ENCODE peak calls at places on chromosome 19, in seven cellular contexts. N is psoas muscle, E is HepG2, A is A549, Q is heart left ventricle, L is right lobe of liver, H is thoracic aorta. P is an unnamed sample.

GRCh38 chr19:53671621-53672111 is 39.9 kb downstream of the DPRX start:
- DNase-seq in N (no peak), E (peak; percentile 28), A (no peak), Q (no peak), L (no peak), H (no peak), P (no peak)

GRCh38 chr19:4327252-4327876 is 11.3 kb downstream of the STAP2 start:
- DNase-seq in N (peak; percentile 90), E (no peak), A (no peak), Q (peak; percentile 61), L (peak; percentile 75), H (no peak), P (peak; percentile 85)

GRCh38 chr19:57708641-57709354 is at the start of gene ZNF154:
- DNase-seq in N (peak; percentile 61), E (no peak), A (no peak), Q (peak; percentile 61), L (no peak), H (no peak), P (peak; percentile 48)

GRCh38 chr19:2524840-2525723 is 49.2 kb downstream of the GADD45B start:
- DNase-seq in N (peak; percentile 81), E (peak; percentile 68), A (peak; percentile 74), Q (no peak), L (no peak), H (peak; percentile 61), P (no peak)

GRCh38 chr19:1855828-1856255 is 7.5 kb downstream of the KLF16 start:
- DNase-seq in N (no peak), E (no peak), A (no peak), Q (no peak), L (peak; percentile 60), H (no peak), P (no peak)

GRCh38 chr19:10219678-10220077 is 11.5 kb downstream of the S1PR2 start:
- DNase-seq in N (no peak), E (peak; percentile 79), A (no peak), Q (no peak), L (no peak), H (no peak), P (no peak)

GRCh38 chr19:45842198-45842597 is 20.7 kb downstream of the SYMPK start:
- DNase-seq in N (peak; percentile 35), E (no peak), A (no peak), Q (no peak), L (peak; percentile 16), H (no peak), P (no peak)

GRCh38 chr19:33394723-33395560 is 21.4 kb downstream of the CEBPG start:
- DNase-seq in N (peak; percentile 46), E (no peak), A (no peak), Q (no peak), L (no peak), H (no peak), P (peak; percentile 44)

GRCh38 chr19:17352608-17353280 is 15.4 kb downstream of the GTPBP3 start:
- DNase-seq in N (no peak), E (no peak), A (no peak), Q (no peak), L (no peak), H (no peak), P (no peak)

GRCh38 chr19:6032827-6033226 is 54.9 kb upstream of the RANBP3 start:
- DNase-seq in N (no peak), E (no peak), A (no peak), Q (no peak), L (no peak), H (no peak), P (peak; percentile 20)

GRCh38 chr19:1941146-1942077 is at the start of gene CSNK1G2:
- DNase-seq in N (no peak), E (no peak), A (no peak), Q (no peak), L (peak; percentile 70), H (no peak), P (peak; percentile 64)

GRCh38 chr19:38417544-38418506 is 8.2 kb downstream of the RASGRP4 start:
- DNase-seq in N (peak; percentile 80), E (no peak), A (peak; percentile 92), Q (peak; percentile 56), L (peak; percentile 79), H (no peak), P (peak; percentile 88)

GRCh38 chr19:10418281-10419199 is 1.8 kb upstream of the PDE4A start:
- DNase-seq in N (no peak), E (no peak), A (no peak), Q (no peak), L (no peak), H (no peak), P (no peak)

GRCh38 chr19:49114630-49115363 is 627 bp downstream of the LIN7B start:
- DNase-seq in N (peak; percentile 83), E (peak; percentile 46), A (no peak), Q (peak; percentile 77), L (no peak), H (no peak), P (peak; percentile 77)

GRCh38 chr19:21474671-21475181 is 30.7 kb upstream of the ZNF429 start:
- DNase-seq in N (peak; percentile 85), E (no peak), A (no peak), Q (peak; percentile 80), L (peak; percentile 74), H (peak; percentile 20), P (peak; percentile 81)

GRCh38 chr19:3365447-3366103 is 808 bp upstream of the NFIC start:
- DNase-seq in N (peak; percentile 86), E (no peak), A (no peak), Q (peak; percentile 77), L (no peak), H (no peak), P (peak; percentile 82)

GRCh38 chr19:55340784-55341147 is 1.1 kb downstream of the KMT5C start:
- DNase-seq in N (no peak), E (no peak), A (no peak), Q (no peak), L (no peak), H (no peak), P (no peak)
- H3K27ac ChIP-seq in N (no peak overlapping the region), E (peak overlapping the region; percentile 75), A (peak overlapping the region; percentile 92), Q (peak overlapping the region; percentile 88), L (no peak overlapping the region), H (no peak overlapping the region), P (no peak overlapping the region)

DNA sequence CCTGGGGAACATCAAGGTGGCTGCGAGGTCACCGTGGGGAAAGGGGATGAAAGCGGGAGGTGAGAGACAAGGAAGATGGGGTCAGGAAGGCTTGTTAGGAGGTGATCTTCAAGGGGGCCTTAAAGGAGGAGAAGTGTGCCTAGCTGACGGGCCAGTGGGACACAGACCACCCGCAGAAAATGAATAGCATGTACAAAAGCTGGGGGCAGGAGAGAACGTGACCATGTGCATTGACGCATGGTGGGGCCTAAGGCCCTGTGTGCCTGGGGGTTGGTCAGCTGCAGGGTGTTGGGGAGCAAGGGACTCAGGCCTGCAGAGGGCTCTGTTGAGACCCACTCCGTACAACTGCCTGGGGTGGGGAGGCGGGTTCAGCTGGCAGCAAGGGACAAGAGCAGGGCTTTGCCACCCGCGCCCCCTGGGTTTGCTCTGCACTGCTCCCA is 5.9 kb downstream of the RAB8A start:
- DNase-seq in N (peak; percentile 36), E (no peak), A (no peak), Q (no peak), L (no peak), H (no peak), P (no peak)
- TF ChIP-seq CTCF in N (no peak), E (peak; percentile 45), A (no peak), Q (no peak), L (no peak), H (no peak), P (no peak)

GRCh38 chr19:43675269-43675879 is 5.4 kb upstream of the PLAUR start:
- DNase-seq in N (no peak), E (no peak), A (peak; percentile 78), Q (no peak), L (no peak), H (no peak), P (no peak)
- H3K4me3 ChIP-seq in N (no peak overlapping the region), E (no peak overlapping the region), A (no peak overlapping the region), Q (no peak overlapping the region), L (no peak overlapping the region), H (no peak overlapping the region), P (no peak overlapping the region)

GRCh38 chr19:7992575-7992974 is 12.9 kb downstream of the ELAVL1 start:
- DNase-seq in N (no peak), E (no peak), A (no peak), Q (no peak), L (no peak), H (no peak), P (no peak)

GRCh38 chr19:7994114-7994513 is 11.3 kb downstream of the ELAVL1 start:
- DNase-seq in N (no peak), E (no peak), A (no peak), Q (no peak), L (no peak), H (no peak), P (no peak)

GRCh38 chr19:7995756-7996155 is 9.7 kb downstream of the ELAVL1 start:
- DNase-seq in N (no peak), E (no peak), A (no peak), Q (no peak), L (no peak), H (no peak), P (no peak)

GRCh38 chr19:7994923-7995682 is 10.3 kb downstream of the ELAVL1 start:
- DNase-seq in N (no peak), E (no peak), A (no peak), Q (no peak), L (no peak), H (no peak), P (no peak)

GRCh38 chr19:7993560-7993959 is 11.9 kb downstream of the ELAVL1 start:
- DNase-seq in N (peak; percentile 70), E (no peak), A (no peak), Q (no peak), L (no peak), H (no peak), P (no peak)
- H3K27ac ChIP-seq in N (peak overlapping the region; percentile 69), E (peak overlapping the region; percentile 12), A (no peak overlapping the region), Q (peak overlapping the region; percentile 51), L (peak overlapping the region; percentile 20), H (no peak overlapping the region), P (peak overlapping the region; percentile 5)